ENCODE peak calls at places on chromosome 1, in seven cellular contexts. D, S, R, F, I, P and Z are unnamed samples.

GRCh38 chr1:183812686-183813569 is 8.0 kb downstream of the RGL1 start:
- DNase-seq in I (no peak), D (no peak), S (no peak), P (no peak), R (no peak), F (no peak), Z (no peak)

GRCh38 chr1:4119516-4120220 is 219.6 kb upstream of the C1orf174 start:
- DNase-seq in P (no peak), D (no peak), R (no peak), F (no peak), I (peak), S (no peak), Z (no peak)

GRCh38 chr1:175423605-175424004 is 231.0 kb upstream of the KIAA0040 start:
- DNase-seq in D (no peak), S (no peak), I (no peak), P (no peak), R (no peak), F (no peak), Z (no peak)

GRCh38 chr1:32470991-32471694 is 6.3 kb downstream of the ZBTB8B start:
- DNase-seq in F (no peak), S (peak), I (no peak), D (no peak), P (peak), R (no peak), Z (no peak)

GRCh38 chr1:6888268-6888667 is 103.0 kb downstream of the CAMTA1 start:
- DNase-seq in I (no peak), D (no peak), F (no peak), R (no peak), S (no peak), P (no peak), Z (no peak)

GRCh38 chr1:230166366-230167132 is 99.5 kb downstream of the GALNT2 start:
- DNase-seq in R (no peak), D (no peak), F (no peak), I (no peak), P (no peak), S (no peak), Z (no peak)

GRCh38 chr1:174023438-174023837 is 1.3 kb upstream of the RC3H1 start:
- DNase-seq in S (no peak), P (no peak), I (no peak), R (no peak), D (peak), F (peak), Z (no peak)

GRCh38 chr1:8396083-8396911 is 78.4 kb downstream of the SLC45A1 start:
- DNase-seq in P (no peak), S (no peak), F (no peak), R (no peak), I (no peak), D (no peak), Z (no peak)

GRCh38 chr1:74425669-74426068 is 86.7 kb downstream of the LRRC53 start:
- DNase-seq in F (no peak), R (no peak), D (no peak), P (no peak), I (no peak), S (no peak), Z (no peak)

GRCh38 chr1:27430903-27431653 is 38.7 kb downstream of the GPR3 start:
- DNase-seq in D (no peak), S (peak), I (no peak), R (no peak), F (no peak), P (no peak), Z (no peak)

GRCh38 chr1:32247452-32247851 is 430 bp downstream of the FAM167B start:
- DNase-seq in S (no peak), F (no peak), P (no peak), I (no peak), D (no peak), R (no peak), Z (no peak)

GRCh38 chr1:230891413-230891812 is 23.1 kb upstream of the C1orf198 start:
- DNase-seq in S (no peak), F (no peak), R (no peak), I (no peak), P (no peak), D (no peak), Z (no peak)

GRCh38 chr1:103948526-103948925 is 198.8 kb downstream of the AMY1C start:
- DNase-seq in I (no peak), R (no peak), S (no peak), D (no peak), F (no peak), P (no peak), Z (no peak)

GRCh38 chr1:231319080-231319479 is 18.6 kb downstream of the EXOC8 start:
- DNase-seq in S (no peak), I (peak), F (no peak), D (no peak), R (no peak), P (no peak), Z (peak)

GRCh38 chr1:9842781-9843575 is 19.2 kb upstream of the CLSTN1 start:
- DNase-seq in I (no peak), R (no peak), F (peak), P (no peak), S (no peak), D (peak), Z (no peak)

GRCh38 chr1:204465469-204466415 is 28.9 kb downstream of the PIK3C2B start:
- DNase-seq in S (peak), P (no peak), D (no peak), I (no peak), F (peak), R (no peak), Z (no peak)

GRCh38 chr1:156618853-156619581 is at the start of gene HAPLN2:
- DNase-seq in P (peak), R (no peak), F (no peak), S (peak), D (no peak), I (no peak), Z (no peak)

GRCh38 chr1:59379028-59379728 is 82.3 kb downstream of the FGGY start:
- DNase-seq in F (no peak), R (no peak), P (no peak), I (no peak), D (no peak), S (no peak), Z (no peak)

GRCh38 chr1:119141020-119141424 is 569 bp upstream of the WARS2 start:
- DNase-seq in I (no peak), S (no peak), R (peak), D (peak), P (peak), F (no peak), Z (no peak)

GRCh38 chr1:26697978-26698849 is 2.4 kb downstream of the ARID1A start:
- DNase-seq in D (peak), F (peak), R (no peak), I (no peak), S (peak), P (no peak), Z (no peak)

GRCh38 chr1:54360165-54361005 is 45.8 kb downstream of the SSBP3 start:
- DNase-seq in I (no peak), F (no peak), S (no peak), P (no peak), D (no peak), R (no peak), Z (no peak)
- TF ChIP-seq CTCF in I (no peak), F (no peak), S (peak), P (no peak), D (no peak), R (no peak), Z (no peak)

DNA sequence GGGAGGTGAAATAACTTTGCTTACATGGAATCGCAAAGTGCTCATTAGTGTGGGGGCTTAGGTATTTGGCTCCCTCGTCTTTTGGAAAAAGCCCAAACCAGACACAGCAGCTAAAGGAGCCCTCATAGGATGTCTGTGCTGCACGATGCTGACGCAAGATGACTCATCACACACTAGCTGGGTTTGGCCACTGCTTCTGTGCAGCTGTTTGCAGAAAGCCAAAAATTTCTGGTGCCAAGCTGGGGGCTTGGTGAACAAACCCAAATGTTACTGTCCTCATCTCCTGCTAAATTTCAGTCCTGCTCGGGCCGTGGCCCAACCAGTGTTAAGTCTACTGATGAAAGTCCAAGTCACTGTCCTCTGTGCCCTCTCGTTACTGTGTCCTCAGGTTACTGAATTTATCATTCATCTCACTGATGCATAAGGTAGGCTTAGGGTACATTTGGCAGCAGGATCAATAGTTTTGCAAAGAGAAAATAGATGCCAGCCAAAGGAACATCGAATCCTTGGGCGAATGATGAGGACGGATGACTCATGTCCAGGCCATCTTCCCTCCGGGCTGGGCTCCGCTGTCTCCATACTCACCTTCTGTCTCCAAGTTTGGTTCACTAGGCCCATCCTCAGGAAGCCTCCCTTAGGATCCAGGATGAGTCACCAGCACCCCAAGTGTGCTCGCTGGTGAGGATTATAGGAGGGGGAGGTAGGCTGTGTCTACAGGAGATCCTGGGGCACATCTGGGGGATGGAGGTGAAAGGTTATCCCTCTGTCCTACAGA is 177.7 kb downstream of the ADSS2 start:
- DNase-seq in P (no peak), I (no peak), R (no peak), D (peak), S (peak), F (no peak), Z (no peak)
- TF ChIP-seq EP300 in P (no peak), I (no peak), R (no peak), D (no peak), S (peak), F (peak), Z (no peak)

DNA sequence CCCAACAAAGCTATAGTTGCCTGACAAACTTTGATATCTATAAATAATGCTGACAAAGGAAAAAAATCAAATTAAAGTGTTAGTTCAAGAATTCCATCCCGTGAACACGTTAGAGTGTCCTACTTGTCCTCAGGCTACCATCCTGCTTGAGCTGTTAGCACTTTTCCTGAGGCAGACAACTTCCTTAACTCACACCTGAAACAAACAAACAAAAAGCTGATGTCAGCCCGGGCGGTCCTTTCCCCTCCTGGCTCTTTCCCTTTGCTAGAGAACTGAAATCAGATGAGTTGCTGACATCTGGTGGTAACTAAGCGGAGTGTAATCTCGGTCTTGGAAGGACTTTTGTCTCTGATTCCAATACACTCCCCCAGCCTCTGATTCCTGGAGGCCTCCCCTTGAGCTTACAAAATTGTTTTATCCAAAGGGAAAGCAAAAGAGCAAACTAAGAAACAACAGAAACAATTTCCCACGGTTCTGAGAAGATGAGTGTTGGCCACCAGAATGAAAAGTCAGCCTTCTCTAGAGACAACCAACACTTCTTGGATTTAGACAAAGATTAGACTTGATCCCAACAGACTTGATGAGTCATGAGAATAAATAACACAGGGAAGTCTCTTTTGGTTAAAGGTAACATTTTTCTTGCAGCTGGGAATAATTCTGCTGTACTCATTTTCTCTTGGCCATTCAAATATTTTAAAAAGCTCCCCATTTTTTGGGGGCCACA is 135.4 kb downstream of the PROX1 start:
- DNase-seq in S (peak), I (no peak), D (peak), P (no peak), R (no peak), F (peak), Z (no peak)
- TF ChIP-seq CTCF in S (peak), I (no peak), D (peak), P (peak), R (peak), F (peak), Z (peak)

GRCh38 chr1:239725371-239725770 is 339.0 kb downstream of the CHRM3 start:
- DNase-seq in S (no peak), I (no peak), D (no peak), P (no peak), R (no peak), F (no peak), Z (no peak)
- TF ChIP-seq EP300 in S (no peak), I (no peak), D (no peak), P (no peak), R (no peak), F (no peak), Z (no peak)

GRCh38 chr1:108817016-108817415 is 39.9 kb downstream of the AKNAD1 start:
- DNase-seq in R (peak), F (no peak), S (no peak), D (peak), P (no peak), I (no peak), Z (no peak)

GRCh38 chr1:108816049-108816882 is 40.6 kb downstream of the AKNAD1 start:
- DNase-seq in D (peak), I (peak), R (peak), S (peak), P (no peak), F (peak), Z (no peak)

GRCh38 chr1:108813326-108813725 is 43.6 kb downstream of the AKNAD1 start:
- DNase-seq in S (no peak), I (no peak), R (no peak), P (no peak), D (no peak), F (no peak), Z (no peak)

GRCh38 chr1:108815566-108815965 is 41.3 kb downstream of the AKNAD1 start:
- DNase-seq in P (no peak), S (no peak), I (no peak), D (no peak), R (no peak), F (no peak), Z (no peak)

GRCh38 chr1:108814343-108815125 is 42.4 kb downstream of the AKNAD1 start:
- DNase-seq in I (no peak), F (no peak), S (no peak), D (no peak), P (no peak), R (no peak), Z (no peak)
- TF ChIP-seq CTCF in I (no peak), F (no peak), S (no peak), D (no peak), P (no peak), R (no peak), Z (no peak)

GRCh38 chr1:178011101-178011828 is 41.4 kb upstream of the SEC16B start:
- DNase-seq in I (no peak), P (no peak), D (no peak), S (no peak), F (no peak), R (no peak), Z (no peak)
- TF ChIP-seq EP300 in I (no peak), P (no peak), D (no peak), S (no peak), F (no peak), R (no peak), Z (no peak)

DNA sequence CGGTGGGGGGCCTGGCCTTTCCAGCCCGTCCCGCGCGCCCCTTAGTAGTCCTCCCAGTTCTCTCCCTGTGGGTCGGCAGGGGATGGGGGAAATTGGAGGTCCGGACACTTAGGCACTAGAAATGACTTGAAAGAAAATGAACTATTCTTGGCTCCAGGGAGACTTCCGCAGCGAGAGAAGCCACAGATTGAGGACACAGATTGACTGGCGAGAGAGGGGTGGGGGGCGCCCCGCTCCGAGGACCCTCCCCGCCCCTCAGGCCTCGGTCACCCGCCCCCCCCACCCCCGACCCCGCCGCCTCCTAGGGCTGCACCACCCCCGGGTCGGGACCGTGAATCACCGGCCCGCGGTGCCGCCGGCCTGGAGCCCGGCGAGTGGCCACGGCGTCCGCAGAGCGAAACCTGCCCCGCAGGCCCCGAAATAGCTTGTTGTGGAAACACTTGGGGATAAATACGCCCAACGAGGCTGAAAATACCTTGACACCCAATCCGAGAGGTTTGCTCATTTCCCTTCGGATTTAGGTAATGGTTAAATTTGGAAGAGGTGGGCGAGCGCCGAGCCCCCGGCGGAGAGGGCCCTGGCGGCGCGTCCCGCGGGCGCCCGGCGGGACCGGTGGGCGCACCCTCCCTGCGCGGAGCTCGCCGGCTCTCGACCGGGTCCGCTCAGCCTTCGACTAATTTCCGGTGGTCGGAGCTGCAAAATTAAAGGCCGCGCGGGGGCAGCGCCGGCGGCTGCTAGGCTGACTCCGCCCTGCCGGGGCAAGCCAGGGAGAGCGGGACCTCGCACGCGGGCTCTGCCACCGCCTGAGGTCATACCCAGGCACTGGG is at the start of gene GFI1:
- DNase-seq in F (peak), D (peak), S (no peak), P (peak), I (no peak), R (no peak), Z (no peak)
- TF ChIP-seq CTCF in F (no peak), D (no peak), S (no peak), P (no peak), I (no peak), R (no peak), Z (no peak)

DNA sequence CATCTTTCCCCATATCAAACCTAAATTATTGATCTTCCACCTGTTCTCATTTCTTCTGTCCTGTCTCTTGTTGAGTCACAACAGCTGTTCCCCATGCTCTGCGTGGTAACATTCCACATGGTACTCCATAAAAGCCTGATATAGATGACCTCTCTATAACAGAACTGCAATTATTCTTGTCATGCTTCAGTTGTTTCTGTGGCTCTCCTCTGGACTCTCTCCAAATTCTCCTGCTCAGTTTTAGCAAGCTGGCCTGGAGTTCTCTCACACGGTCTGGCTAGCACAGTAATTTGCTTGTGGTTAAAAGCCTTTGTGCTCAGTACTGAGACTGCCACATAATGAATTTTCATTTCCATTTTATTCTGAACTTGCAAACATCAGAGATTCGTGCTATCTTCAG is 10.6 kb upstream of the LRRC39 start:
- DNase-seq in D (no peak), R (no peak), S (no peak), F (peak), P (no peak), I (no peak), Z (no peak)
- TF ChIP-seq EP300 in D (no peak), R (no peak), S (no peak), F (no peak), P (no peak), I (no peak), Z (no peak)

GRCh38 chr1:76038306-76039004 is 36.1 kb upstream of the ST6GALNAC3 start:
- DNase-seq in P (no peak), S (no peak), I (no peak), D (no peak), R (no peak), F (no peak), Z (no peak)

GRCh38 chr1:76031496-76031895 is 43.0 kb upstream of the ST6GALNAC3 start:
- DNase-seq in F (no peak), P (no peak), I (no peak), S (no peak), R (no peak), D (no peak), Z (no peak)

GRCh38 chr1:76033800-76034475 is 40.6 kb upstream of the ST6GALNAC3 start:
- DNase-seq in I (no peak), D (no peak), S (no peak), R (no peak), F (no peak), P (no peak), Z (no peak)

GRCh38 chr1:76037314-76037713 is 37.2 kb upstream of the ST6GALNAC3 start:
- DNase-seq in S (no peak), P (no peak), R (no peak), I (no peak), D (no peak), F (no peak), Z (no peak)

DNA sequence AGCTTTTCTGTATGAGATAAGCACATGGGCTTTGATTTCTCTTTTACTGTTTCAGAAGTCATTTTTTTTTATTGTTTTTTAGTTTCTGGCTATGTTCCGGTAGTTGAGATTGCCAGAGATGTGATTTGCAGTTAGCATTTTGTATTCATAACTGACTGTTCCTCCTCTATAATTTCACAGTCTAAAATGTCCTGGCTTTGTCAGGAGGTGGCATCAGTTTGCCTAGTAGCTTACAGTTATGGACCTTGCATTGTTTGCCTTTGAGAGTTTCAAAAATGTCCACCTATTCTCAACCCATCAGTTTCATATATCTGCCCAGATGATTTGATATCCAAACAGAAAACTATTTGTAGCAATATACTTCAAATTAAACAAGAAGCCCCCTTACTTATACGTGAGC is 39.5 kb upstream of the ST6GALNAC3 start:
- DNase-seq in F (peak), S (no peak), D (no peak), P (no peak), I (no peak), R (no peak), Z (no peak)
- TF ChIP-seq CTCF in F (peak), S (no peak), D (peak), P (no peak), I (no peak), R (no peak), Z (no peak)

GRCh38 chr1:222843434-222844107 is 28.7 kb downstream of the DISP1 start:
- DNase-seq in D (no peak), I (no peak), S (no peak), P (no peak), R (no peak), F (no peak), Z (no peak)
- TF ChIP-seq EP300 in D (no peak), I (no peak), S (no peak), P (no peak), R (no peak), F (no peak), Z (no peak)